ENCODE peak calls at places on chromosomes 16 and 17, in five cellular contexts. H, X, F, C and Q are unnamed samples.
A peak's percentile ranks its signal among the peaks of the same experiment; 100 is the strongest.

GRCh38 chr16:71499775-71500364 is 10.7 kb upstream of the ZNF19 start:
- DNase-seq in H (peak; percentile 28), C (peak; percentile 72), F (peak; percentile 66), X (peak; percentile 68), Q (peak; percentile 62)

GRCh38 chr17:81844327-81844851 is 9.5 kb upstream of the PPP1R27 start:
- DNase-seq in H (no peak), F (no peak), X (no peak), C (no peak), Q (no peak)

GRCh38 chr16:12123462-12123861 is 146.9 kb downstream of the SNX29 start:
- DNase-seq in C (no peak), H (no peak), X (no peak), F (no peak), Q (no peak)

GRCh38 chr16:51392651-51393187 is 241.6 kb upstream of the SALL1 start:
- DNase-seq in C (no peak), F (no peak), H (no peak), X (no peak), Q (no peak)

GRCh38 chr16:81798311-81799137 is 19.4 kb downstream of the PLCG2 start:
- DNase-seq in C (no peak), F (no peak), H (peak; percentile 97), X (no peak), Q (no peak)

GRCh38 chr17:35244345-35245195 is 1.7 kb downstream of the SLFN5 start:
- DNase-seq in H (no peak), X (peak; percentile 6), C (peak; percentile 38), F (peak; percentile 14), Q (peak; percentile 28)

GRCh38 chr17:68832140-68832871 is 122.9 kb downstream of the ABCA8 start:
- DNase-seq in F (no peak), X (no peak), C (no peak), H (no peak), Q (no peak)

GRCh38 chr17:17515921-17516295 is 19.7 kb upstream of the RASD1 start:
- DNase-seq in C (no peak), F (no peak), X (no peak), H (no peak), Q (no peak)

GRCh38 chr17:56185491-56185890 is 32.2 kb downstream of the ANKFN1 start:
- DNase-seq in H (no peak), F (no peak), C (no peak), X (no peak), Q (no peak)

GRCh38 chr16:20319406-20319805 is 7.9 kb downstream of the GP2 start:
- DNase-seq in H (no peak), X (no peak), F (no peak), C (no peak), Q (no peak)

GRCh38 chr16:74738134-74738541 is 36.5 kb downstream of the FA2H start:
- DNase-seq in H (no peak), F (peak; percentile 17), C (peak; percentile 50), X (no peak), Q (no peak)

GRCh38 chr17:43938838-43939182 is 3.5 kb downstream of the PPY start:
- DNase-seq in H (no peak), C (no peak), X (no peak), F (no peak), Q (no peak)

GRCh38 chr17:179721-180379 is 1.6 kb downstream of the DOC2B start:
- DNase-seq in H (no peak), C (no peak), F (peak; percentile 75), X (no peak), Q (no peak)

GRCh38 chr16:69834817-69835477 is 72.8 kb downstream of the WWP2 start:
- DNase-seq in H (no peak), C (no peak), F (no peak), X (no peak), Q (no peak)

GRCh38 chr17:47288531-47289116 is 35.0 kb downstream of the ITGB3 start:
- DNase-seq in C (peak; percentile 98), F (no peak), H (no peak), X (no peak), Q (no peak)

GRCh38 chr16:68113765-68114240 is 28.6 kb downstream of the NFATC3 start:
- DNase-seq in H (no peak), F (no peak), X (no peak), C (no peak), Q (no peak)

GRCh38 chr16:19265531-19265930 is 20.0 kb upstream of the CLEC19A start:
- DNase-seq in C (no peak), X (no peak), F (no peak), H (no peak), Q (no peak)

GRCh38 chr17:42345396-42346078 is 42.7 kb downstream of the STAT3 start:
- DNase-seq in C (no peak), X (no peak), F (no peak), H (no peak), Q (no peak)

GRCh38 chr17:19943026-19943425 is 34.6 kb downstream of the AKAP10 start:
- DNase-seq in X (no peak), F (no peak), C (no peak), H (no peak), Q (no peak)

GRCh38 chr17:63246344-63246743 is 199.8 kb downstream of the CYB561 start:
- DNase-seq in C (no peak), H (no peak), X (no peak), F (peak; percentile 55), Q (no peak)

GRCh38 chr16:82085380-82085779 is 50.3 kb downstream of the HSD17B2 start:
- DNase-seq in C (no peak), X (no peak), F (no peak), H (no peak), Q (no peak)

DNA sequence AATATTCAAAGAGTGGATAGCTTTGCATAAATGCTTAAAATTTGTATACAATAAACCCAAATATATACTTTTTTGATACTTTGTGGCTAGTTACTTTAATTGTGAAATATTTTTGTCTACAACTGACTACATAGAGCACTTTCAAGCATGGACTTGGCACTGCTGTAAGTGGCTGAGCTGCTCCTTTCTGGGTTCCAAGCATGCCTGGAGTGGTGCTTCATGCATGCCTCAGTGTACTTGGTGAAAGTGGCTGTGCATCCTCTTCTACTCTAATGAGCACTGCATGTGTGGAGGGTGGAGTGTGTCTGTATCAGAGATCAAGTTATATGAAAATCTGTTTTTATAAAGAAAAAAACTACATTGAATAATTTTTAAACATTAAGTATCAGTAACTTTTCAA is 94.1 kb downstream of the OMG start:
- DNase-seq in H (no peak), C (no peak), F (no peak), X (no peak), Q (no peak)
- TF ChIP-seq JUND in H (no peak), C (no peak), F (no peak), X (no peak), Q (no peak)

GRCh38 chr17:32541640-32542039 is 54.8 kb downstream of the CDK5R1 start:
- DNase-seq in F (no peak), C (no peak), H (no peak), X (no peak), Q (no peak)

GRCh38 chr17:32551186-32551955 is 64.6 kb downstream of the CDK5R1 start:
- DNase-seq in X (no peak), H (peak; percentile 71), C (no peak), F (no peak), Q (peak; percentile 58)

GRCh38 chr17:32549559-32549958 is 62.8 kb downstream of the CDK5R1 start:
- DNase-seq in X (no peak), F (no peak), C (no peak), H (no peak), Q (no peak)

DNA sequence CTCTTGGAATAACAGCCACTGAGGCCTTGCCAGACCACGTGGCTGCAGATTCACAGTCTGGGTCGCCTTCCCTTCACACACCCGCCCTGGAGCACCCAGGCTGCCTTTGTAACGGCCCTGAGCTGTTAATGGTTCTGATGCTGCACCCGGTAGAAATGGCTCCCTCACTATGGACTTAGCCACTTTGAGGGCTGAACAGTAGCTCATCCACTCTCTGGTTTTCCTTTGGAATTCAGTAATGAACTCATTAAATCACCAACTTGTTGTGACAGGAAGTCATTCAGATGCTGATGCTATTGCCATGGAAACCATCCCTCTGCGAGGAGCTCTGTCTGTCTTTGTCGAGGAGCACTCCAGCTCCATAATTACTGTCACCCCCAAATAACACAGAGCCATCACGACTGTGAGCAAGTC is 59.2 kb downstream of the CDK5R1 start:
- DNase-seq in X (no peak), F (peak; percentile 64), H (no peak), C (peak; percentile 11), Q (no peak)
- TF ChIP-seq JUND in X (no peak), F (no peak), H (no peak), C (no peak), Q (no peak)

GRCh38 chr16:80672379-80672778 is 131.6 kb downstream of the DYNLRB2 start:
- DNase-seq in H (no peak), F (no peak), X (no peak), C (no peak), Q (no peak)

GRCh38 chr16:80667925-80668324 is 127.1 kb downstream of the DYNLRB2 start:
- DNase-seq in X (no peak), C (no peak), F (no peak), H (no peak), Q (no peak)

GRCh38 chr16:80669673-80670072 is 128.9 kb downstream of the DYNLRB2 start:
- DNase-seq in C (no peak), F (no peak), X (no peak), H (no peak), Q (no peak)

GRCh38 chr16:80671281-80671849 is 130.6 kb downstream of the DYNLRB2 start:
- DNase-seq in X (no peak), H (peak; percentile 12), F (no peak), C (no peak), Q (no peak)

DNA sequence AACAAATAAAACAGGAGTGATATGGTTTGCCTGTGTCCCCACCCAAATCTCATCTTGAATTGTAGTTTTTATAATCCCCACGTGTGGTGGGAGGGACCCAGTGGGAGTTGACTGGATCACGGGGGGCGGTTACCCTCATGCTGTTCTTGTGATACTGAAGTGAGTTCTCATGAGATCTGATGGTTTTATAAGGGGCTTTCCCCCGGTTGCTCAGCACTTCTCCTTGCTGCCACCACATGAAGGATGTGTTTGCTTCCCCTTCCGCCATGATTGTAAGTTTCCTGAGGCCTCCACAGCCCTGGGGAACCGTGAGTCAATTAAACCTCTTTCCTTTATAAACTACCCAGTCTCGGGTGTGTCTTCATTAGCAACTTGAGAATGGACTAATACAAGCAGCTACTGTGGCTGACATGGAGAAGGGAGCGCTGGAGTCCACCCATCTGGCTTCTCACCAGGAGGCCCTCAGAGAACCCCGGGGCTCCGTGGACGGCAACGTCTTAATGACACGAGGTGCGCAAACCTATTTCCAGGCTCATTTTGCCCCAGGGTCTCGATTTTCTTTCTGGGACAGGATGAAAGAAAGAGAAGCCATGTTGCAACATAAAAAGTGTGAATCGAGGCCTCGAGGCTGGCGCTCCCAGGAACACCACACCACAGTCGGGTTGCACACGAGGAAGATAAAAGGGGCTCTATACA is 129.5 kb downstream of the DYNLRB2 start:
- DNase-seq in F (no peak), H (no peak), X (no peak), C (no peak), Q (no peak)
- TF ChIP-seq JUND in F (no peak), H (no peak), X (no peak), C (no peak), Q (no peak)

GRCh38 chr16:77288222-77288621 is 89.0 kb downstream of the SYCE1L start:
- DNase-seq in C (no peak), F (no peak), X (no peak), H (no peak), Q (no peak)

GRCh38 chr16:77285676-77286075 is 86.5 kb downstream of the SYCE1L start:
- DNase-seq in F (no peak), X (no peak), C (no peak), H (no peak), Q (no peak)

GRCh38 chr16:77295896-77296295 is 96.7 kb downstream of the SYCE1L start:
- DNase-seq in C (no peak), F (no peak), X (no peak), H (no peak), Q (no peak)

GRCh38 chr16:77289331-77289809 is 90.2 kb downstream of the SYCE1L start:
- DNase-seq in F (peak; percentile 15), H (no peak), X (no peak), C (no peak), Q (no peak)

GRCh38 chr16:77290451-77291110 is 91.4 kb downstream of the SYCE1L start:
- DNase-seq in X (no peak), H (no peak), F (no peak), C (no peak), Q (no peak)
- TF ChIP-seq JUND in X (no peak), H (no peak), F (no peak), C (no peak), Q (no peak)